ENCODE peak calls at places on chromosome 20, in eight cellular contexts. X is heart left ventricle, E is cardiac muscle cell, W is HL-60, D is GM20000, K is AG10803, B is glutamatergic neuron, I is tibial nerve. N is an unnamed sample.

GRCh38 chr20:34473262-34473883 is 42.8 kb upstream of the DYNLRB1 start:
- DNase-seq in X (peak), E (peak), W (peak), D (peak), K (peak), B (peak), I (no peak), N (peak)

GRCh38 chr20:36717657-36718056 is 28.2 kb downstream of the NDRG3 start:
- DNase-seq in X (no peak), E (peak), W (peak), D (no peak), K (peak), B (no peak), I (no peak), N (no peak)

GRCh38 chr20:25006431-25007167 is 14.0 kb upstream of the APMAP start:
- DNase-seq in X (no peak), E (no peak), W (no peak), D (no peak), K (no peak), B (no peak), I (no peak), N (no peak)

GRCh38 chr20:8749986-8750385 is 318.9 kb upstream of the PLCB4 start:
- DNase-seq in X (no peak), E (no peak), W (no peak), D (no peak), K (peak), B (no peak), I (no peak), N (no peak)

GRCh38 chr20:51467971-51468626 is 74.4 kb downstream of the NFATC2 start:
- DNase-seq in X (no peak), E (no peak), W (no peak), D (no peak), K (no peak), B (no peak), I (no peak), N (no peak)

GRCh38 chr20:62267543-62267942 is 29.2 kb downstream of the OSBPL2 start:
- DNase-seq in X (peak), E (no peak), W (no peak), D (no peak), K (no peak), B (no peak), I (no peak), N (no peak)

GRCh38 chr20:37901667-37902503 is 1.0 kb upstream of the VSTM2L start:
- DNase-seq in X (no peak), E (peak), W (peak), D (peak), K (peak), B (no peak), I (no peak), N (peak)

GRCh38 chr20:663315-664090 is 10.5 kb upstream of the SRXN1 start:
- DNase-seq in X (no peak), E (no peak), W (peak), D (no peak), K (no peak), B (peak), I (no peak), N (no peak)

GRCh38 chr20:13265941-13266340 is 44.9 kb downstream of the ISM1 start:
- DNase-seq in X (no peak), E (no peak), W (no peak), D (no peak), K (no peak), B (no peak), I (no peak), N (no peak)

GRCh38 chr20:12984069-12984765 is 24.6 kb upstream of the SPTLC3 start:
- DNase-seq in X (no peak), E (no peak), W (no peak), D (no peak), K (peak), B (no peak), I (no peak), N (no peak)

GRCh38 chr20:19859444-19859843 is 101.4 kb downstream of the RIN2 start:
- DNase-seq in X (no peak), E (no peak), W (no peak), D (no peak), K (no peak), B (no peak), I (no peak), N (no peak)

GRCh38 chr20:14219801-14220461 is 117.5 kb downstream of the FLRT3 start:
- DNase-seq in X (no peak), E (no peak), W (no peak), D (no peak), K (no peak), B (no peak), I (no peak), N (no peak)

GRCh38 chr20:3580412-3580811 is 82.8 kb downstream of the GFRA4 start:
- DNase-seq in X (no peak), E (no peak), W (no peak), D (no peak), K (no peak), B (no peak), I (no peak), N (no peak)

GRCh38 chr20:10171864-10172751 is 46.5 kb upstream of the SNAP25 start:
- DNase-seq in X (no peak), E (peak), W (no peak), D (no peak), K (peak), B (peak), I (no peak), N (no peak)

GRCh38 chr20:56697476-56697875 is 68.4 kb downstream of the TFAP2C start:
- DNase-seq in X (no peak), E (no peak), W (no peak), D (no peak), K (no peak), B (peak), I (no peak), N (no peak)

GRCh38 chr20:37218431-37218830 is 39.1 kb upstream of the MROH8 start:
- DNase-seq in X (no peak), E (no peak), W (no peak), D (no peak), K (peak), B (no peak), I (no peak), N (no peak)

GRCh38 chr20:16485406-16485805 is 87.8 kb downstream of the KIF16B start:
- DNase-seq in X (no peak), E (no peak), W (no peak), D (no peak), K (peak), B (no peak), I (no peak), N (no peak)

GRCh38 chr20:59598625-59599310 is 5.6 kb upstream of the PHACTR3 start:
- DNase-seq in X (no peak), E (peak), W (peak), D (peak), K (peak), B (peak), I (no peak), N (peak)

GRCh38 chr20:20010639-20011500 is 6.3 kb upstream of the NAA20 start:
- DNase-seq in X (no peak), E (no peak), W (no peak), D (no peak), K (peak), B (no peak), I (no peak), N (no peak)

GRCh38 chr20:49938173-49939163 is 2.3 kb downstream of the RNF114 start:
- DNase-seq in X (peak), E (peak), W (no peak), D (no peak), K (peak), B (no peak), I (peak), N (no peak)

GRCh38 chr20:55616367-55616766 is 389.0 kb downstream of the CBLN4 start:
- DNase-seq in X (no peak), E (no peak), W (no peak), D (no peak), K (no peak), B (no peak), I (no peak), N (no peak)

GRCh38 chr20:3751664-3752385 is 15.7 kb downstream of the ADISSP start:
- DNase-seq in X (peak), E (peak), W (no peak), D (peak), K (no peak), B (peak), I (no peak), N (peak)

GRCh38 chr20:58626076-58626475 is 25.0 kb upstream of the STX16 start:
- DNase-seq in X (no peak), E (no peak), W (no peak), D (no peak), K (no peak), B (no peak), I (no peak), N (no peak)

GRCh38 chr20:45448250-45448649 is 21.3 kb upstream of the WFDC2 start:
- DNase-seq in X (no peak), E (no peak), W (no peak), D (no peak), K (no peak), B (no peak), I (no peak), N (no peak)

GRCh38 chr20:4811257-4811656 is 89.5 kb downstream of the PRND start:
- DNase-seq in X (no peak), E (no peak), W (no peak), D (no peak), K (no peak), B (no peak), I (no peak), N (no peak)

GRCh38 chr20:61558726-61559125 is 306.7 kb downstream of the CDH4 start:
- DNase-seq in X (no peak), E (no peak), W (no peak), D (no peak), K (peak), B (no peak), I (no peak), N (no peak)

GRCh38 chr20:49914310-49915117 is 815 bp downstream of the SPATA2 start:
- DNase-seq in X (no peak), E (no peak), W (peak), D (no peak), K (no peak), B (no peak), I (no peak), N (peak)

GRCh38 chr20:38728911-38729642 is 4.8 kb downstream of the SLC32A1 start:
- DNase-seq in X (no peak), E (no peak), W (no peak), D (peak), K (no peak), B (peak), I (no peak), N (peak)

GRCh38 chr20:36830791-36831691 is 44.9 kb upstream of the TLDC2 start:
- DNase-seq in X (peak), E (peak), W (no peak), D (no peak), K (peak), B (no peak), I (no peak), N (no peak)

DNA sequence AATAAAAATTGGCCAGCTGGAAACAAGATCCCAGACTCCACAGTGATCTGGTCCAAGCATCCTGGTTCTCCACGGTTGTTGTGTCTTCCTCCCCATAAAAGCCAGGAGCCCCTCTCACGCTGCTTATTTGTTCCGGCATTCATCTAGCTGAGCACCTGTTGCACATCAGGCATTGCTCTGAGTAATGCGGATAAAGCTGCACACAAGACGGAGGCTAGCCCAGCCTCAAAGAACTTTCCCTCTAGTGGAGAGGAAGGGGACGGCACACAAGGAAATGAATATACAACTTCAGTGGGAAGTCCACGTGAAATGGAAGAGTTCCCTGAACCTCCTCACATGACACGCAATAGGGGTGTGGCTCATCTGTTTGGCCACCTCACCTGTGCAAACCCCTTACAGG is 30.3 kb upstream of the NXT1 start:
- DNase-seq in X (no peak), E (no peak), W (no peak), D (no peak), K (peak), B (no peak), I (no peak), N (no peak)
- TF ChIP-seq CTCF in X (peak), E (peak), W (peak), D (no peak), K (peak), B (peak), I (peak), N (no peak)

GRCh38 chr20:11917663-11918062 is at the start of gene BTBD3:
- DNase-seq in X (peak), E (peak), W (no peak), D (peak), K (peak), B (peak), I (no peak), N (peak)
- TF ChIP-seq CTCF in X (no peak), E (peak), W (no peak), D (no peak), K (peak), B (no peak), I (no peak), N (peak)

GRCh38 chr20:47276856-47277541 is 79.5 kb downstream of the ZMYND8 start:
- DNase-seq in X (peak), E (no peak), W (no peak), D (no peak), K (peak), B (no peak), I (no peak), N (no peak)
- TF ChIP-seq CTCF in X (no peak), E (no peak), W (no peak), D (no peak), K (no peak), B (no peak), I (no peak), N (no peak)

DNA sequence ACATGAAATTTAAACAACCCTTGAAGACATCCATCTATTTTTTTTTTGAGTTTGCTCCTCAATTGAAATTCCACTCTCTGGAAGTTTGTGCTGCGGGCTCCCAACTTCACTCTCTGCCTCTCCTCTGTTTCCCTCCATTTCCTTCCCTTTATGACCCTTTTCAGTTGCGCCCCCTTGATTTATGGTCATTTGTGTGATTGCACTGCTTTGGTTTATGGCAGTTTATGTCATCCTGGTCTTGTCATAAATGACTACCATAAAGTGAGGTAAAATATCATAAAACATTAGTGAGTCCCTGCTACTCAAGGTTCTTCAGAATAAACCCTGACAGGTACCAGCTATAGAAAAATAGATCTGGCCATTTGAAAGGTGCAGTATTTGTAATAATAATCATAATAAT is 348.3 kb upstream of the ZFP64 start:
- DNase-seq in X (no peak), E (no peak), W (no peak), D (no peak), K (no peak), B (no peak), I (no peak), N (no peak)
- TF ChIP-seq CTCF in X (no peak), E (no peak), W (no peak), D (no peak), K (no peak), B (no peak), I (no peak), N (no peak)

GRCh38 chr20:63815869-63816268 is 15.2 kb downstream of the ZBTB46 start:
- DNase-seq in X (no peak), E (no peak), W (no peak), D (no peak), K (no peak), B (no peak), I (no peak), N (no peak)

GRCh38 chr20:63821824-63822223 is 9.2 kb downstream of the ZBTB46 start:
- DNase-seq in X (no peak), E (no peak), W (peak), D (no peak), K (no peak), B (no peak), I (no peak), N (no peak)

GRCh38 chr20:63815613-63815862 is 15.5 kb downstream of the ZBTB46 start:
- DNase-seq in X (no peak), E (no peak), W (no peak), D (no peak), K (no peak), B (no peak), I (no peak), N (no peak)

GRCh38 chr20:63822276-63822696 is 8.8 kb downstream of the ZBTB46 start:
- DNase-seq in X (peak), E (no peak), W (peak), D (no peak), K (no peak), B (no peak), I (no peak), N (no peak)

GRCh38 chr20:63819224-63819917 is 11.7 kb downstream of the ZBTB46 start:
- DNase-seq in X (no peak), E (no peak), W (peak), D (no peak), K (peak), B (no peak), I (no peak), N (no peak)
- TF ChIP-seq CTCF in X (peak), E (peak), W (peak), D (no peak), K (peak), B (no peak), I (no peak), N (peak)

GRCh38 chr20:35617397-35618031 is 1.9 kb downstream of the SPAG4 start:
- DNase-seq in X (peak), E (peak), W (peak), D (peak), K (peak), B (peak), I (no peak), N (peak)
- TF ChIP-seq CTCF in X (peak), E (peak), W (no peak), D (no peak), K (peak), B (no peak), I (peak), N (peak)

GRCh38 chr20:64144144-64144912 is 19.9 kb upstream of the MYT1 start:
- DNase-seq in X (no peak), E (no peak), W (no peak), D (no peak), K (no peak), B (no peak), I (no peak), N (no peak)

GRCh38 chr20:64146301-64146935 is 17.8 kb upstream of the MYT1 start:
- DNase-seq in X (no peak), E (no peak), W (no peak), D (no peak), K (no peak), B (peak), I (no peak), N (no peak)

GRCh38 chr20:64143018-64143801 is 21.0 kb upstream of the MYT1 start:
- DNase-seq in X (no peak), E (no peak), W (no peak), D (no peak), K (no peak), B (peak), I (no peak), N (no peak)

GRCh38 chr20:64146936-64147451 is 17.3 kb upstream of the MYT1 start:
- DNase-seq in X (no peak), E (no peak), W (no peak), D (no peak), K (no peak), B (peak), I (peak), N (no peak)

DNA sequence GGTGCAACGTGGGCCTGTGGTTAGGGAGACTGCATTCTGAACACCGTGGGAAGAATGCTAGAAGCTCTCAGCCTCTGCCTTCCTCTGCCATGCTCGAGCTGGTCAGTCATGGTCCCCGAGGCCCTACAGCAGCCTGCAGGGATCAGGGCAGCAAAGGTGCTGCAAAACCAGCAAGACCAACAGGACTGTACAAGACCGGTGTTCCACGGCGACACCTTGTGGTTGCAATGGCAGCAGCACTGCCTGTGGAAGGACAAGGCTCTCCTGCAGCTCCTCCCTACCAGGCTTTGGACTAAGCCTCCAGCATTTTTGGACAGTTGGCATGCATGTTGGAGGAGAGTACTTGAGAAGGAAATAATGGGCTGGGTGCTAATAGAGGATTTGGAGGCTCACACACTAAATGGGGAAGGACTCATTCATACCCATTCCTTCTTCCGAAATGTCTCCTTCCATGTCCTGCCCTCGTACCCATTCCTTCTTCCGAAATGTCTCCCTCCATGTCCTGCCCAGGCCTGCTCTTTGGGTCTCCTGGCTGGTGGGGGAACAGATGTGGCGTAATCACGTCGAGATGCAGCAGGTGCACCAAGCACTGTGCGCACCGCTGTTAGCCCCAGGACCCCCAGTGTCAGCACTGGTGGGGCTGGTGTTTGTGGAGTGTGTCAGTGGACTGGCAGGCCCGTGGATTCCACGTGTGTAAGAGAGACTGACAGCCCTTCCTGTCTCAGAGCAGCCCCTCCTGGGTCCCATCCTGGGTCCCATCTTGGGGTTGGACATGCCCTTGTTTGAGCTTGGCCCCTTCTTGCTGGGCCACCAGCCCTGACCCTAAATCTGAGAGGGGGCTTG is 18.6 kb upstream of the MYT1 start:
- DNase-seq in X (no peak), E (no peak), W (peak), D (no peak), K (no peak), B (peak), I (no peak), N (no peak)
- TF ChIP-seq CTCF in X (no peak), E (no peak), W (peak), D (no peak), K (no peak), B (peak), I (no peak), N (peak)

GRCh38 chr20:44034965-44035635 is 120.4 kb downstream of the TOX2 start:
- DNase-seq in X (no peak), E (no peak), W (peak), D (no peak), K (no peak), B (no peak), I (no peak), N (no peak)
- TF ChIP-seq CTCF in X (no peak), E (no peak), W (no peak), D (no peak), K (no peak), B (no peak), I (no peak), N (no peak)

N was measured in GM10248.